ENCODE peak calls at places on chromosomes 12 and 14, in nine cellular contexts. C is testis; F is heart left ventricle; L is HAP-1; O is hepatocyte; W is uterus; D is Panc1; R is naive thymus-derived CD4-positive, alpha-beta T cell; U is left lung. K is an unnamed sample. For H3K27me3, the result is how much of the 10 kb centered on the place peaks cover.

GRCh38 chr12:109735825-109736551 is 22.4 kb downstream of the FAM222A start:
- DNase-seq in C (no peak), F (peak), L (peak), O (no peak), W (no peak), D (no peak), R (no peak), U (peak), K (no peak)

GRCh38 chr12:70366581-70367267 is 634 bp downstream of the KCNMB4 start:
- DNase-seq in C (peak), F (peak), L (peak), O (peak), W (peak), D (no peak), R (peak), U (peak), K (peak)

GRCh38 chr14:64730681-64731080 is 26.5 kb downstream of the PLEKHG3 start:
- DNase-seq in C (no peak), F (no peak), L (no peak), O (no peak), W (no peak), D (no peak), R (no peak), U (no peak), K (no peak)

GRCh38 chr12:127516467-127516866 is 750.5 kb upstream of the TMEM132C start:
- DNase-seq in C (no peak), F (no peak), L (no peak), O (no peak), W (no peak), D (no peak), R (no peak), U (no peak), K (no peak)

GRCh38 chr14:101623077-101623372 is 61.7 kb downstream of the DIO3 start:
- DNase-seq in C (no peak), F (no peak), L (no peak), O (no peak), W (no peak), D (no peak), R (no peak), U (no peak), K (no peak)

GRCh38 chr14:95352481-95352880 is 32.8 kb upstream of the CLMN start:
- DNase-seq in C (peak), F (no peak), L (no peak), O (no peak), W (no peak), D (no peak), R (no peak), U (no peak), K (no peak)

GRCh38 chr12:68560823-68561422 is 49.8 kb upstream of the RAP1B start:
- DNase-seq in C (no peak), F (no peak), L (no peak), O (no peak), W (no peak), D (no peak), R (no peak), U (no peak), K (no peak)

GRCh38 chr14:95533391-95533821 is 1.4 kb upstream of the GLRX5 start:
- DNase-seq in C (peak), F (no peak), L (peak), O (peak), W (no peak), D (no peak), R (no peak), U (no peak), K (no peak)

GRCh38 chr12:42981379-42981778 is 391.8 kb upstream of the PRICKLE1 start:
- DNase-seq in C (no peak), F (no peak), L (no peak), O (no peak), W (no peak), D (no peak), R (no peak), U (no peak), K (no peak)

GRCh38 chr12:29644536-29645162 is 139.1 kb downstream of the TMTC1 start:
- DNase-seq in C (no peak), F (no peak), L (no peak), O (no peak), W (no peak), D (no peak), R (no peak), U (no peak), K (no peak)

GRCh38 chr12:29638528-29638927 is 141.0 kb upstream of the OVCH1 start:
- DNase-seq in C (no peak), F (no peak), L (no peak), O (no peak), W (no peak), D (no peak), R (no peak), U (no peak), K (no peak)

GRCh38 chr12:29640589-29641345 is 143.0 kb downstream of the TMTC1 start:
- DNase-seq in C (peak), F (peak), L (peak), O (peak), W (peak), D (no peak), R (no peak), U (no peak), K (no peak)

GRCh38 chr12:29634057-29634456 is 136.6 kb upstream of the OVCH1 start:
- DNase-seq in C (no peak), F (no peak), L (no peak), O (no peak), W (no peak), D (no peak), R (no peak), U (no peak), K (no peak)

DNA sequence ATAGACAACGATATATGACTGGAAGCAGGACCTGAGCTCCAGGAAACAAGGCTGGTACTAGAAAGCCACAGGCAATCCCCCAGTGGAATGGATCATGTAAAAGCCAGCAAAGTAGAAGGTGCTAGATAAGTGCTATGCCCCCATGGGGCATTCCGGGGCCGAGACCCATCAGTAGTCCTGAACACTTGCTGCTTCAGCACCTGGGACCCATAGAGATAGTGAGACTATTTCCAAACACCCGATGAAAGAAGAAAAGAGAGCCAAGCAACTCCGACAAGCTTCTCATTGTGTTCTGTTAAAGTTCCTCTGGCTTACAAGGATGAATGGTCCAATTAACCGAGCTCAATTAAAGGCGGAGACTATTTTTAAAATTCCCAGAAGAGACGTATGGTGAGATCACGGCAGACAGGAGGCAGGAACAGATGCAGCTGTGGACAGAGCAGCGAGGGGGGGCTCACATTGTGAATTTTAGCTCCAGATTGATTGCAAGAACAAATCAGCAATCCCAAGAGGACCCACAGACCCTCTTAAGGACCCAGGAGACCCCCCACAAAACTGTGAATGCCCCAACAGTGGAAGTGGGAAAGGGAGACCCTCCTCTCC is 142.5 kb upstream of the OVCH1 start:
- DNase-seq in C (peak), F (no peak), L (no peak), O (no peak), W (no peak), D (no peak), R (no peak), U (no peak), K (no peak)
- H3K4me3 ChIP-seq in C (no peak), F (no peak), L (no peak), O (no peak), W (no peak), D (no peak), R (no peak), U (no peak), K (no peak)

GRCh38 chr12:2378835-2379330 is 326.1 kb downstream of the CACNA1C start:
- DNase-seq in C (no peak), F (no peak), L (no peak), O (no peak), W (no peak), D (no peak), R (no peak), U (no peak), K (no peak)

GRCh38 chr12:2375871-2376270 is 323.1 kb downstream of the CACNA1C start:
- DNase-seq in C (no peak), F (no peak), L (no peak), O (no peak), W (no peak), D (no peak), R (no peak), U (no peak), K (no peak)

GRCh38 chr12:2374092-2374740 is 321.4 kb downstream of the CACNA1C start:
- DNase-seq in C (no peak), F (no peak), L (no peak), O (no peak), W (no peak), D (no peak), R (no peak), U (no peak), K (no peak)

GRCh38 chr12:2373307-2373706 is 320.5 kb downstream of the CACNA1C start:
- DNase-seq in C (no peak), F (no peak), L (no peak), O (no peak), W (no peak), D (no peak), R (no peak), U (no peak), K (no peak)

DNA sequence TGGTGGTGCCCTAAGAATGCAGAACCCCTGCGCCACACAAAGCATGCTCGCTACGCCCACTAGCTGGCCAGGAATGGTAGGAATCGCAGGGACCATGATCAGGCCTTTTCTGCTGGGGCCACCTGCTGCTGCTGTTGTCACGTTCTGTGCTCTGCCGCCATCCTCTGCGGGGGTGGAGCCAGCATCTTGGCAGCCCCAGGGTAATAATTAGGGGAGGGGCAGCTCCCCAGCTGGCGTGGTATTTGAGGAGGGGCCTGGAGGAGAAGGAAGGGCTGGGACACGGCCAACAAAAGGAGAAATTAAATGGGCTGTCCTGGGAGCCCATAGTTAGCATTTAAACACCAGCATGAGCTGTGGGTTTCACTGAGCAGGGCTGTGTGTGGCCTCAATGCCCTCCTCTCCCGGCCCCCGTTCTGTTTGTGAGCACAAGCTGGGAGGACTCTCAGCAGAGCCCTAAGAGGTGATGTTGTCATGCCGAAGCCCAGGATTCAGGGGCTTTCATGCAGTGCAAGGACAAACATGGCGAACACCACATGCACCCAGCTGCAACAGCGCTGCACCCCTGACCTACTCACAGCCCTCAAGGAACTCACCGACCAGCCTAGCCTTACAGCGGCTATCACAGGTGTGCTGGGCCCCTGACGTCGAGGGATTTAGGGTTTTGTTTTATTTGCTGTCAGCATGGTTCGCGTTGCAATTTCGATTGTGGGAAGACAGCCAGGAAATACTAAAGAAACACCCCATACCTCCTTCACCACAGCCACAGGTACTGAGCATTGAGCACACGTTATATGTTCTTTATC is 324.3 kb downstream of the CACNA1C start:
- DNase-seq in C (no peak), F (no peak), L (peak), O (no peak), W (no peak), D (no peak), R (no peak), U (no peak), K (no peak)
- H3K27me3 ChIP-seq in C (under half), F (under half), L (under half), O (under half), W (under half), D (under half), R (under half), U (under half), K (under half)

GRCh38 chr14:50521912-50522341 is 10.4 kb downstream of the MAP4K5 start:
- DNase-seq in C (no peak), F (no peak), L (no peak), O (no peak), W (no peak), D (no peak), R (no peak), U (no peak), K (peak)

GRCh38 chr14:50524731-50525510 is 7.4 kb downstream of the MAP4K5 start:
- DNase-seq in C (no peak), F (no peak), L (no peak), O (no peak), W (no peak), D (no peak), R (no peak), U (no peak), K (no peak)

GRCh38 chr14:50523271-50524041 is 8.9 kb downstream of the MAP4K5 start:
- DNase-seq in C (no peak), F (no peak), L (no peak), O (no peak), W (no peak), D (no peak), R (no peak), U (no peak), K (no peak)

GRCh38 chr14:50524071-50524470 is 8.3 kb downstream of the MAP4K5 start:
- DNase-seq in C (no peak), F (no peak), L (no peak), O (no peak), W (no peak), D (no peak), R (no peak), U (no peak), K (no peak)

GRCh38 chr14:50520947-50521815 is 11.2 kb downstream of the MAP4K5 start:
- DNase-seq in C (no peak), F (no peak), L (no peak), O (no peak), W (no peak), D (peak), R (no peak), U (no peak), K (peak)
- H3K4me3 ChIP-seq in C (no peak), F (no peak), L (no peak), O (no peak), W (no peak), D (no peak), R (no peak), U (no peak), K (peak)

DNA sequence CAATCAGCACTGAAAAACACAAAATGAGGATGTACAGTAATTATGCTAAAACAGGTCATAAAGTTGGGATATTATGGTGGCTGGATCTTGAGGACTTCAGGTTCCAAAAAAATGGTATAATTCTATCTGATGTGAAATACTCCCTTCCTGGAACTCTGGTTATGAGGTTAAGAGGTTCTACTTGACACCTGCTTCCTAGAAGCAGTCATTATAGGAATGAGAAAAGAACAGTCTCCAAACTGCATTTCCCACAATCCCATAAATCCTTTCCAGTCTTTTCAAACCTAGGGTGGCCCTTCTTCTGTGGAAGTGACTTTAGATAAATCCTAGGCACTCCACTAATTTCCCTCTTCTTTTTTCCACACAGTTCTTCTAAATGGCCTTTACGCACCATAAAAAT is 63.7 kb upstream of the OR10AD1 start:
- DNase-seq in C (no peak), F (no peak), L (no peak), O (no peak), W (no peak), D (no peak), R (no peak), U (no peak), K (no peak)
- H3K27me3 ChIP-seq in C (under half), F (under half), L (under half), O (under half), W (under half), D (under half), R (under half), U (under half), K (under half)

DNA sequence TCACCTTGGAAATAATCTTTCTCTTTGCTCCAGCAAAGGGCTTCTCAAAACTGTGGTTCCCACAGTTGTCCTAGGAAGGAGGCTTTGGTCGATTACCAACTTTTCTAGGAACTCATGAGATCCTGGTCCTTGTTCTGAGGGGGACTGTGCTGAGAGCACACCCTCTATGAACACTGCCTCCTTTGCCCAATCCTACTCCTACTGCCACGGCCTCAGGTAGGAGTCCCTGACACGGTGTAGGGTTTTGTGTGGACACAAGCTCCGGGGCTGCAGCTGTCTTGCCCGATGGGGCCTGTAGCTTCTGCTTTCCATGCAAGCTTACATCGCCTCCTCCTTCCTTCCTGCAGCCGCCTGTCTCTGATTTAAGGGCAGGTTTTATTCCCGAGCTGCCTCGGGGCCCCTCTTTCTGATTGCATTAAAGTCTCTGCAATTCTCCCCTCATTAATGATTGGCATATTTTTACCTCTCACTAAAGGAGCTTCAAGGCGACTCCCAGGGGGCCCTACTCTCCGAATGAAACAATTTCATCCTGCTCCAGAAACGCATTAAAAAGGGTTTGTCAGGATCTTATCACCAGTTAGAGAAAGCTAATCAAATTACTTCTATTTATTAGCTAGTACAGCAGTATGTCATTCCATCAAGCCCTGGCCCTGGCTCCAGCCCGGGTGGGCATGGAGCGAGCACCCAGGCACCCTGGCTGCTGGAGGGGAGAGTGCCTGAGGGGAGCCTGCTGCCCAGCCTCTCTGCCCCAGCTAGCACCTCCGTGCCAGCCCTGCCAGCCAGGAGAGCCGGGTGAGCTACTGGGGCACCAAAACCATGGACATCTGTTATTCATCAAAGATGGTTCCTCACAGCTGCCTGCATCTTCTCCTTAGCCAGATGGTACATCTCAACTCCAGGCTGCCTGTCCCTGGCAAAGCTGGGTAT is 38.1 kb upstream of the ESRRB start:
- DNase-seq in C (no peak), F (no peak), L (no peak), O (no peak), W (no peak), D (no peak), R (no peak), U (no peak), K (no peak)
- H3K4me3 ChIP-seq in C (no peak), F (no peak), L (peak), O (no peak), W (no peak), D (peak), R (no peak), U (no peak), K (no peak)

DNA sequence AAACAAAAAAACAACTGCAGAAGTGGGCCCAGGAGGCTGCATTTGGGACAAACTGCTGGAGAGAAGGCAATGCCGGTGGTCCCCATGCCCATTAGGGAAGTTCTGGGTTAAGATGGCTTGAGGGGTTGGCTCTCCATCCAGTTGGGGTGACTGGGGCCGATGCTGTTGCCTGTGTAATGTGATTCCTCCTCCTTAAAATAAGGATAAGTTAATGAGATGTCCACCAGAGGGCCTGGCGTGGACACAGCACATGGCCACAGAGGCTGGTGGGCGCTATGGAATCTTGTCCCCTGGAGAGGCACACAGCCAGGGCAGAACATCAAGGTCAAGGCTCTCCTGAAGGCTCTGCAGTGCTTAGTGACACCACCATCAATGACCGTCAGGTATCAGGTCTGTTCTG is 1.0 kb upstream of the TESC start:
- DNase-seq in C (peak), F (no peak), L (peak), O (peak), W (no peak), D (no peak), R (no peak), U (no peak), K (no peak)
- H3K27me3 ChIP-seq in C (under half), F (under half), L (under half), O (half or more), W (under half), D (under half), R (under half), U (under half), K (under half)

GRCh38 chr12:51049525-51049924 is 1.4 kb downstream of the LETMD1 start:
- DNase-seq in C (no peak), F (no peak), L (no peak), O (no peak), W (no peak), D (no peak), R (no peak), U (no peak), K (no peak)
- H3K4me3 ChIP-seq in C (no peak), F (peak), L (peak), O (peak), W (no peak), D (peak), R (peak), U (no peak), K (peak)

DNA sequence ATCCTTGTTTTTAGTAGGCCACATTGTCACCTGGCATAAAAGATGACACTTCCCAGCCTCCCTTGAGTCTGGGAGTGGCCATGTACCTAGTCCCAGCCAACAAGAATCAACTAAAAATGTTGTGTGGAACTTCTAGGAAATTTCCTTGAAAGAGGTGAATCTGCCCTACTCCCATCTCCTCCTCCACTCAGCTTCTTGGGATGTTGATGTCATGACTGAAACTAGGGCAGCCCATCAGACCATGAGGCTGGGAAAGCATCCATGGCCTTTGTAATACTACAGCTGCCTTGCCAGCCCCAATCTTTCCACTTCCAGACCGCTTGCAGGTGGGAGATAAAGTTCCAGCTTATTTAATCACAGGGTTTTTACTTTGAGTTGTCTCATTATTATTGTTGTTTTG is 170.2 kb upstream of the LMNTD1 start:
- DNase-seq in C (no peak), F (no peak), L (no peak), O (no peak), W (peak), D (no peak), R (no peak), U (no peak), K (no peak)
- H3K27me3 ChIP-seq in C (under half), F (under half), L (under half), O (under half), W (under half), D (under half), R (under half), U (under half), K (under half)